ENCODE peak calls at places on chromosomes 1 and 21, in six cellular contexts. E, Q, P, R, M and F are unnamed samples.

GRCh38 chr1:210817385-210818275 is 316.3 kb downstream of the KCNH1 start:
- DNase-seq in E (no peak), Q (no peak), P (no peak), R (no peak), M (no peak), F (no peak)

GRCh38 chr1:153946622-153947246 is at the start of gene DENND4B:
- DNase-seq in E (peak), Q (no peak), P (peak), R (no peak), M (peak), F (peak)

GRCh38 chr1:218249757-218250156 is 35.3 kb upstream of the RRP15 start:
- DNase-seq in E (no peak), Q (no peak), P (no peak), R (no peak), M (no peak), F (no peak)

GRCh38 chr1:114083186-114083585 is 70.5 kb downstream of the SYT6 start:
- DNase-seq in E (no peak), Q (no peak), P (no peak), R (no peak), M (no peak), F (no peak)

GRCh38 chr1:31802190-31803150 is 13.4 kb downstream of the SPOCD1 start:
- DNase-seq in E (no peak), Q (no peak), P (no peak), R (no peak), M (peak), F (no peak)

GRCh38 chr1:27545876-27546275 is 55.9 kb upstream of the WASF2 start:
- DNase-seq in E (no peak), Q (no peak), P (no peak), R (no peak), M (no peak), F (no peak)

GRCh38 chr1:161502641-161503393 is 2.4 kb upstream of the FCGR2A start:
- DNase-seq in E (no peak), Q (no peak), P (no peak), R (no peak), M (peak), F (no peak)

GRCh38 chr1:172451002-172451443 is 7.2 kb upstream of the PIGC start:
- DNase-seq in E (peak), Q (peak), P (peak), R (no peak), M (no peak), F (no peak)

GRCh38 chr1:153578490-153578889 is 12.8 kb upstream of the S100A2 start:
- DNase-seq in E (no peak), Q (no peak), P (no peak), R (no peak), M (peak), F (no peak)

GRCh38 chr21:18178509-18178908 is 66.1 kb upstream of the CHODL start:
- DNase-seq in E (no peak), Q (no peak), P (no peak), R (no peak), M (no peak), F (no peak)

GRCh38 chr1:154469844-154470417 is 32.1 kb upstream of the TDRD10 start:
- DNase-seq in E (no peak), Q (no peak), P (no peak), R (no peak), M (no peak), F (no peak)

GRCh38 chr1:169529068-169529642 is 43.4 kb upstream of the SLC19A2 start:
- DNase-seq in E (peak), Q (peak), P (peak), R (no peak), M (peak), F (peak)

GRCh38 chr1:226783202-226783601 is 44.1 kb upstream of the ITPKB start:
- DNase-seq in E (no peak), Q (no peak), P (no peak), R (no peak), M (no peak), F (peak)

GRCh38 chr1:39214998-39215873 is 10.7 kb downstream of the MACF1 start:
- DNase-seq in E (peak), Q (no peak), P (no peak), R (no peak), M (no peak), F (no peak)

GRCh38 chr1:62588000-62588399 is 9.3 kb upstream of the ANGPTL3 start:
- DNase-seq in E (no peak), Q (no peak), P (no peak), R (no peak), M (no peak), F (peak)

GRCh38 chr1:156486421-156487344 is 13.9 kb downstream of the MEF2D start:
- DNase-seq in E (no peak), Q (no peak), P (no peak), R (no peak), M (no peak), F (no peak)

GRCh38 chr1:198939946-198940345 is 301.1 kb downstream of the PTPRC start:
- DNase-seq in E (no peak), Q (no peak), P (no peak), R (no peak), M (no peak), F (no peak)

GRCh38 chr21:45468051-45468970 is 63.3 kb downstream of the COL18A1 start:
- DNase-seq in E (no peak), Q (no peak), P (no peak), R (no peak), M (no peak), F (no peak)

GRCh38 chr1:172929006-172929405 is 121.7 kb downstream of the TNFSF18 start:
- DNase-seq in E (no peak), Q (no peak), P (no peak), R (no peak), M (no peak), F (no peak)

GRCh38 chr21:37758997-37759396 is 157.3 kb downstream of the KCNJ6 start:
- DNase-seq in E (peak), Q (no peak), P (peak), R (peak), M (peak), F (peak)

GRCh38 chr1:201748331-201748730 is 80.6 kb upstream of the IPO9 start:
- DNase-seq in E (no peak), Q (peak), P (no peak), R (peak), M (peak), F (no peak)

GRCh38 chr1:151989131-151989868 is 4.4 kb downstream of the S100A10 start:
- DNase-seq in E (peak), Q (no peak), P (peak), R (no peak), M (peak), F (no peak)

DNA sequence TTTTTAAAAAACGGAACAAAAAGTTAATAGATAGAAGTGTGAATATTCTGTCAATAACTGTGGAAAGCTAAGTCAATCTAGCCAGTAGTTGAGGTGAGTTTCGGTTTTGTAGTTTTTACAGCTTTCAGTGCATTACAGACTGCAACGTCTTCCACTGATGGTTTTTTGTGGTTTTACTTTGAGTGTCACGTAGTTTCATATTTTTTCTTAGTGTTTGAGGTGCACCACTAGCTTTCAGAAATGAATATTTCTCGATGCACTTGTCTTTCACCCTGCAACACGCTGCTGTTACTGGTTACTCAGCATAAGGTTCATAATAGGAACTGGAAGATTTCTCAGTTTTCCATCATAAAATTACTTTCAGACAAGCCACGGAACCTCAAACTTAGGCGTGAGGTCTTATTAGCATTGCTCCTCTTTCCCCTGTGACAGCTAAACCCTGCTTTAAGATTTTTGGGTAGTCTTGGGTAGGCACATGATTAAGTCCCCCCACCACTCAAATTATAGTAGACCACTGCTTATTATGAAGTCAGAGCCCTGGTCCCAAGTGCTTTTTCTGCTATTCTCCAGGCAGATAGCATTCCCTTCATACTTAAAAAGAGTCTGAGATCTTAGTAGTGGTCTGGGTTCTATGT is 1412.7 kb downstream of the KCNT2 start:
- DNase-seq in E (no peak), Q (no peak), P (no peak), R (no peak), M (no peak), F (no peak)
- H3K4me3 ChIP-seq in E (no peak), Q (no peak), P (no peak), R (no peak), M (no peak), F (no peak)

DNA sequence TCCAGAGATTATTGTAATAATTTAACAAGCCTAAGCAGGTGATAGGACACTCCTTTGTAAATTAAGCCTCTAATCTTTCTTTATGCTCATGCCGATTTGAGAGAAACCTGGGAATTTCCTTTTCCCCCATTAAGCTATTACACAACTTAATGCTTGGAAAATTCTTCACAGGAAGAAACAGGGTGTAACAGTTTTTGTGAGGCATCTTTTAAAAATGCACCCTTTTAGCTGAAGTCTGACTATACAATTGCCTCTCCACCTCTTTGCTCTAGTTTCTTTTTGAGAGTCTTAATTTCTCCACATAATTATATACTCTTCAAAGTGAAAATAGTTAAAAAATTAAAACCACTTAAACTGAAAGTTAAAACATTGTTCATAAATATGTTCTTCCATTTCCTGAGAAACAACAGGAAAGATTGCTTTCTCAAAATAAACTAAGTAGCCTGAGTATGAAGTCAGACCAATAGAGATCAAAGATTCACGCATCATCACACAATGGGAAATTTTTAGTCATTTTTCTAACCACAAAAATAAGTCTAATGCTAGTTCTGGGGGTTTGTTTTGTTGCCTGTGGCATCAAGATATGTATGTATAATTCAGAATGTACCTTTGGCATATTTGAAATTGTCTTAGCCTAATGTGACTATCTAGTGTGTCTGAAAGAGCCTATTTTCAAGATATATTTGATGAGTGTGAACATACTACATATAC is 34.7 kb downstream of the LRRC8D start:
- DNase-seq in E (no peak), Q (no peak), P (no peak), R (no peak), M (peak), F (no peak)
- H3K4me3 ChIP-seq in E (no peak), Q (no peak), P (no peak), R (no peak), M (peak), F (no peak)

DNA sequence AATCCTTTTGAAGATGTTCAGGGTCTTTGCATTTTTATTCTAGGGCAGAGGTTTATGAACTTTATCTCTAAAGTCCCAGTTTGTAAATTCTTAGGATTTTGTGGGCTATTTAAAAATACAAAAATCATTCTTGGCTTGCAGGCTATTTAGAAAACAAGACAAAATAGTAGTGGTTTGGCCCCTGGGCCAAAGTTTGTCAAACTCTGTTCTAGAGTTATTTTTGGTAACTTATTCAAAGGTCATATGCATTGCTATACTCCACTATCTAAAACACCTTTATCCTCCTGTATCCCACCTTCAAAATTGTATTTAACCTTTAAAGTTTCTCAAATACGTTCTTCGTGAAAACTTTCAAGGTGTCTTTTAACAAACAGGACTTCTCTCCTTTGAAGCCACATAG is 75.5 kb upstream of the LRRC53 start:
- DNase-seq in E (no peak), Q (no peak), P (no peak), R (no peak), M (no peak), F (no peak)
- H3K4me3 ChIP-seq in E (no peak), Q (no peak), P (no peak), R (no peak), M (no peak), F (no peak)

DNA sequence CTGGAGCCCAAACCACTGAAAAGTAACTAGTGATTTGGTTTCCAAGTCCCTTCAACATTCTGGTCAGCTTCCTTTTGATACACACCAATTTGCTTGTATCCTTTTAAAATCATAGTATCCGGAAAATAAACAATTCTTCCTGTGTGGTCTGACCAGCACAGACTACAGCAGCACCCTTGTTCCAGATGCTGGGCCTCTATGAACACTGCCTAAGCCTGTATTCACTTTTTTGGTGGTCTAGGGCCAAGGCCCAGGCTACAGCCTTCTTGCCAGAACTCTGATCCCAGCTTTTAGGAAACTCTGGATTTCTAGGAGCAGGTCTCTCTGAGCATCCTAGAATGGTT is 804 bp upstream of the DDAH1 start:
- DNase-seq in E (no peak), Q (no peak), P (no peak), R (no peak), M (peak), F (peak)
- H3K4me3 ChIP-seq in E (no peak), Q (peak), P (peak), R (peak), M (peak), F (peak)

DNA sequence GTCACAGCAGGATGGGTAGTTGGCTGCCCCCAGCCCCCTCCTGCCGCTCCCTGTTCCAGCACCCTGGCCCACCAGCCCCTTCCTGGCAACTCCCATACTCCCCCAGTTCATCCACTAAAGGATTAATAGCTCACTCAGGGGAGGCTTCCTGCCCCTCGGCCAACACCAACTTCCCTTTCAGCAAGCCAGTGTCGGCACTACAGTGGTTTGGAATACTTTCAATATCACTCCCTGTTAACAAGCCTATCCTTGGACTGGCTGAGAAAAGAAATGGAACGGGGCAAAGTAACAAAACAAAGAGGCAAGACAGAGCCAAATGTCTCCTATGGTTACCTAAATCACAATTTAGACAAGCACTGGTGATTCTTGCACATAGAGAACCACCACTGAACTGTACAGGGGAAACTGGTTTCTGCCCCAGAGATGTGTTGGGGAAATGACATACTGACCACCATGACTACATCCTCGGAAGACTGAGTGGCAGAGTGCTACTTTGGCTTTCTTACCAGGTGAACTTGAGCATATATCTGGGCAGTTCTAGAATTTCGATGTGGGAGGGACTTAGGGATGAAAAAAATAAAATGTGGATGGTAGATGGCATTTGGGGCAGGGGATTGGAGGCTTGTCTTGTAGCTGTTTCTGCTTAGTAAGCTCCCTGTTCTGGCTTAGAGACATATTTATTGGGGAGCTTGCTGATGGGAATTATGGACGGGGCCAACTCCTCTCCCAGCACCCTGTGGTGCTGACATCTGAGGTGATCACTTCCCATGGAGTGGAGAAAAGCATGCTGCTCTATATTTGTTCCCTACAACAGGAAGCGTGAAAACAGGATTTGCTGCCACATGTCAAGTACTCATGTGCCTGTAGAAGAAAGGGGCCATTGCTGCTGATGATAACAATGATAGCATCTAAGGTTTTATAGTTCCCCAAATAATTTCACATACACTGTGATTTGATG is 7.1 kb upstream of the CAPN2 start:
- DNase-seq in E (no peak), Q (no peak), P (no peak), R (no peak), M (peak), F (peak)
- H3K4me3 ChIP-seq in E (no peak), Q (no peak), P (no peak), R (no peak), M (no peak), F (no peak)

DNA sequence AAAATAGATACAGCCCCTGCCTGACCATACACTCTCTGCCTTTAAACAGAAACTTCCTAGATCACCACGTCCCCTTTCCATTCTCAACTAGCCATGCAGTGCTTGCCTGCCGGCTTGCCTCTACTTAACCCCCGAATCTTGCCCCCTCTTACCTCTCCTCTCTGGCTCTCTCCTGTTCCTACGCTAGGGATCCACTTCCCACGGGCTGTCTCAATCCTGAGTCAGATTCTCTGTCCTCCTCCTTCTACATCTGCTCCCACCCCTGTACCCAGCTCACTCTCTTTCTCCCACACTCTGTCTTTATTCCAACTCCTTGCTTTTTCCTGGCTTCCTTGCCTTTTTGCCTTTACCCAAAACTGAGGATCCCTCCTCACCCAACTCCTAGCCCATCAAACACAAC is 29.3 kb downstream of the ATF3 start:
- DNase-seq in E (no peak), Q (no peak), P (no peak), R (no peak), M (peak), F (no peak)
- H3K4me3 ChIP-seq in E (no peak), Q (no peak), P (no peak), R (no peak), M (no peak), F (no peak)

DNA sequence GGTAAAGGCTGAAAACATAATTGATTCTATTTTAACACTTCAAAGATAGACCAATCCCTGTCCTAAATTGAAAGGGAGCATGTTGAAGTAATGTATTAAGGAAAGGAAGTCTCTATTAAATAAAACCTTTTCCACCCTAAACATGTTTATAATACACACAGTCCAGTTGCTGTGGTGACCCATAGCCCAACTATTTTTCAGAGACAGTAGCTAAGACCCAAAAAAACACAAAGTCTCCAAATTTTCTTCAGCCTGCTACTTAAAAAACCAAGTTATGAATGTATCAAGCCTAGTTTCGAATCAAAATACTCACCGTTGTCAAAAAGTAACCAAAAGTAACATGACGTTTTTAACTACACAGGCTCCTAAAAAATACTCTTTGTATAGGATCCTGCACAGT is 1.6 kb downstream of the ELK4 start:
- DNase-seq in E (no peak), Q (no peak), P (no peak), R (no peak), M (peak), F (no peak)
- H3K4me3 ChIP-seq in E (peak), Q (peak), P (peak), R (peak), M (peak), F (peak)

DNA sequence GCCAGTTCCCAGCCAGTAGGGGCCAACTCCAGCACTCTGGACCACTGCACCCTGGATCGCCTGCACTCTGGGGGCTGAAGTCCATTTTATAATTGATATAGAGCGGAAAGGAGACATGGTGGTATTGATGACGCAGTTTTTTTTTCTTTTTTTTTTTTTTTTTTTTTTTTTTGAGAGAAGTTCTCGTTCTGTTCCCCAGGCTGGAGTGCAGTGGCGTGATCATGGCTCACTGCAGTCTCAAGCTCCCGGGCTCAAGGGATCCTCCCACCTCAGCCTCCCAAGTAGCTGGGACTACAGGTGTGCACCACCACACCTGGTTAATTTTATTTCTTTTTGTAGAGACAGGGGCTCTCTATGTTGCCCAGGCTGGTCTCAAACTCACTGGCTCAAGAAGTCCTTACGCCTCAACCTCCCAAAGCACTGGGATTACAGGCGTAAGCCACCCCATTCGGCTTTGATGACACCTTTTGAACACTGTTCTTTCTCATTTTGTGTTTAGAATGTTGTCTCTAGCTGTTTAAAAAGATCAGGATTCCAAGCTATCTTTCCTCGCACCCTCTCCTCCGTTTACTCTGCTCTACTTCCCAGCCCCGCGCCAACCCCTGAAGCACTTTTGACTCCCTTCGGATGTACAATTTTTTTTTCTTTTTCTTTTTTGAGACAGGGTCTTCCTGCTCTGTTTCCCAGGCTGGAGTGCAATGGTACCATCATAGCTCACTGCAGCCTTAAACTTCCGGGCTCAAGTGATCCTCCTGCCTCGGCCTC is 960 bp downstream of the MX2 start:
- DNase-seq in E (no peak), Q (no peak), P (no peak), R (no peak), M (no peak), F (no peak)
- H3K4me3 ChIP-seq in E (peak), Q (no peak), P (peak), R (no peak), M (peak), F (no peak)